ENCODE peak calls at places on chromosomes 5 and 9, in seven cellular contexts. A is GM04503; L is heart left ventricle; Q is NCI-H187 treated with DMSO at 0.1 percent for 48 hours; D is CD8-positive, alpha-beta memory T cell; C is G401; V is iris pigment epithelial cell. I is an unnamed sample.

GRCh38 chr5:29001666-29002065 is 1963.3 kb upstream of the CDH9 start:
- DNase-seq in A (no peak), L (no peak), Q (no peak), D (no peak), C (no peak), V (no peak), I (peak; percentile 5)

GRCh38 chr9:33719581-33720374 is 75.6 kb upstream of the PRSS3 start:
- DNase-seq in A (no peak), L (no peak), Q (no peak), D (peak; percentile 51), C (no peak), V (no peak), I (no peak)

GRCh38 chr9:21674894-21675293 is 127.5 kb upstream of the MTAP start:
- DNase-seq in A (no peak), L (no peak), Q (no peak), D (no peak), C (no peak), V (no peak), I (no peak)

GRCh38 chr5:42772265-42772993 is 15.8 kb downstream of the CCDC152 start:
- DNase-seq in A (no peak), L (no peak), Q (no peak), D (no peak), C (no peak), V (peak; percentile 13), I (no peak)

GRCh38 chr5:161851691-161852299 is 3.9 kb downstream of the GABRA1 start:
- DNase-seq in A (no peak), L (no peak), Q (no peak), D (no peak), C (peak; percentile 78), V (no peak), I (no peak)

GRCh38 chr5:124494540-124495116 is 251.8 kb downstream of the ZNF608 start:
- DNase-seq in A (no peak), L (no peak), Q (no peak), D (no peak), C (no peak), V (no peak), I (no peak)

GRCh38 chr9:114538241-114538640 is 33.0 kb upstream of the WHRN start:
- DNase-seq in A (no peak), L (no peak), Q (no peak), D (peak; percentile 52), C (no peak), V (no peak), I (peak; percentile 57)

GRCh38 chr5:125326114-125326513 is 579.7 kb upstream of the ZNF608 start:
- DNase-seq in A (no peak), L (peak; percentile 31), Q (peak; percentile 94), D (no peak), C (peak; percentile 76), V (peak; percentile 89), I (no peak)

GRCh38 chr5:31827862-31828261 is 188.9 kb downstream of the PDZD2 start:
- DNase-seq in A (no peak), L (no peak), Q (no peak), D (no peak), C (no peak), V (peak; percentile 69), I (no peak)

GRCh38 chr9:125591888-125592287 is 115.1 kb downstream of the MAPKAP1 start:
- DNase-seq in A (no peak), L (no peak), Q (no peak), D (no peak), C (no peak), V (no peak), I (no peak)

GRCh38 chr9:82223442-82223841 is 234.9 kb downstream of the SPATA31D1 start:
- DNase-seq in A (no peak), L (no peak), Q (no peak), D (no peak), C (no peak), V (peak; percentile 60), I (no peak)

GRCh38 chr9:14520341-14520740 is 172.9 kb downstream of the ZDHHC21 start:
- DNase-seq in A (no peak), L (no peak), Q (no peak), D (no peak), C (no peak), V (no peak), I (no peak)

GRCh38 chr9:81522721-81523551 is 166.4 kb downstream of the TLE1 start:
- DNase-seq in A (peak; percentile 21), L (no peak), Q (no peak), D (no peak), C (peak; percentile 25), V (peak; percentile 71), I (peak; percentile 20)

GRCh38 chr9:86093788-86094555 is 5.4 kb downstream of the GOLM1 start:
- DNase-seq in A (no peak), L (peak; percentile 13), Q (no peak), D (no peak), C (no peak), V (peak; percentile 65), I (no peak)

GRCh38 chr9:107813287-107813686 is 323.7 kb upstream of the KLF4 start:
- DNase-seq in A (no peak), L (no peak), Q (no peak), D (no peak), C (no peak), V (no peak), I (no peak)